ENCODE peak calls at places on chromosome 3, in ten cellular contexts. V is lower lobe of right lung, E is uterus, A is IMR-90, P is ovary, L is kidney, Q is psoas muscle, Z is right atrium auricular region, R is transverse colon, D is K562. S is an unnamed sample.
A peak's percentile ranks its signal among the peaks of the same experiment; 100 is the strongest.

GRCh38 chr3:74651885-74652284 is 37.4 kb upstream of the CNTN3 start:
- DNase-seq in D (no peak), Q (no peak), L (no peak), E (no peak), V (no peak), Z (no peak), P (no peak), A (no peak), R (no peak), S (no peak)

GRCh38 chr3:65412591-65412990 is 626.1 kb downstream of the MAGI1 start:
- DNase-seq in P (no peak), L (no peak), Q (peak; percentile 25), V (no peak), R (peak; percentile 87), E (peak; percentile 39), D (no peak), Z (no peak), A (no peak), S (peak; percentile 62)

GRCh38 chr3:78221300-78221699 is 1181.4 kb downstream of the ROBO2 start:
- DNase-seq in D (no peak), Q (no peak), R (no peak), P (no peak), Z (no peak), A (no peak), E (no peak), L (no peak), V (no peak), S (no peak)

GRCh38 chr3:142652826-142653292 is 56.7 kb downstream of the PLS1 start:
- DNase-seq in Q (no peak), A (no peak), L (no peak), E (no peak), Z (no peak), P (no peak), D (peak; percentile 23), R (no peak), V (no peak), S (no peak)

GRCh38 chr3:248841-249520 is 52.4 kb downstream of the CHL1 start:
- DNase-seq in L (no peak), D (no peak), P (no peak), A (no peak), Z (no peak), V (no peak), R (no peak), E (no peak), Q (no peak), S (no peak)

GRCh38 chr3:43629741-43630140 is 7.9 kb upstream of the ANO10 start:
- DNase-seq in P (no peak), E (no peak), D (no peak), R (no peak), V (no peak), Z (no peak), L (no peak), A (peak; percentile 67), Q (no peak), S (no peak)

GRCh38 chr3:127820871-127821853 is 1.2 kb downstream of the MGLL start:
- DNase-seq in Q (peak; percentile 38), E (no peak), V (peak; percentile 70), D (peak; percentile 23), A (peak; percentile 56), L (no peak), P (no peak), Z (no peak), R (peak; percentile 80), S (no peak)

GRCh38 chr3:27521179-27521871 is 37.1 kb upstream of the SLC4A7 start:
- DNase-seq in D (no peak), L (no peak), A (peak; percentile 95), V (no peak), Z (peak; percentile 65), E (no peak), R (no peak), P (no peak), Q (no peak), S (peak; percentile 11)

GRCh38 chr3:127254730-127255129 is 33.1 kb downstream of the PRR20G start:
- DNase-seq in L (no peak), Q (no peak), D (peak; percentile 19), A (no peak), V (no peak), Z (peak; percentile 40), E (no peak), P (no peak), R (no peak), S (peak; percentile 30)

GRCh38 chr3:37295925-37296324 is 121.5 kb upstream of the LRRFIP2 start:
- DNase-seq in R (no peak), Z (no peak), Q (no peak), P (no peak), D (no peak), V (no peak), L (no peak), A (peak; percentile 46), E (no peak), S (no peak)

DNA sequence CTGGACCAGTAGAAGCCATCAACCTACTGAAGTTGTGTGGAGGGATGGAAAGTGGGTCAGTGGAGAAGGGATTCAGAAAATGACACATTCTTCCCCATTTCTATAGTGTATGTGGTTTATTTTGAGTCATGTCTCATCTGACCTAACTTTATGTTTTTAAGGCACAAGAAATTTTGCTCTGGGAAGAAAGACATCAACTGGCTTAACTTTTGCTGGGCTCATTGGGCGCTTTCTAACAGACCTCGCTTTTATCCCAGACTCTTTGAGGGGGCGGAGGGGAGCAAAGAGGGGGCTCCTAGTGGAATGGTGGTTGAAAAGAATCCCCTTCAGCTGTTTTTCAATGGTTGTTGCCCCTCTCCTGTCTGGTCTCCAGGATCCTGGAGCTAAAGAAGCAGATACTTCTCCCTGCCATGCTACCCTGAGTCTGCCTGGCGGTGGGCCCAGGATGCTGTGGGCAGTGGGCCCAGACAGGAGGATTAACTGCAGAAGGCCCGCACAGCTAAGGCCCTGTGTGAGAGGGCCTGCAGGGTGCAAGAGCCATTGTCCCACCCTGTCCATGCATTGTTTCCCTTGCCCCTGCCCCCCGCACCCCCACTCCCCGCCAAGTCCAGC is 14.5 kb downstream of the CSRNP1 start:
- DNase-seq in D (no peak), Z (no peak), R (peak; percentile 42), V (no peak), Q (peak; percentile 71), A (peak; percentile 47), P (peak; percentile 54), L (no peak), E (no peak), S (no peak)
- H3K36me3 ChIP-seq in D (peaks cover 40% of the 10 kb centered on the region), Z (peaks cover 28% of the 10 kb centered on the region), R (no peaks in the 10 kb centered on the region), V (peaks cover 60% of the 10 kb centered on the region), Q (peaks cover 41% of the 10 kb centered on the region), A (peaks cover 29% of the 10 kb centered on the region), P (no peaks in the 10 kb centered on the region), L (peaks cover 12% of the 10 kb centered on the region), E (no peaks in the 10 kb centered on the region), S (peaks cover 13% of the 10 kb centered on the region)

GRCh38 chr3:106862067-106862466 is 515.2 kb upstream of the CCDC54 start:
- DNase-seq in A (peak; percentile 70), P (no peak), Q (no peak), D (no peak), L (no peak), E (no peak), Z (no peak), V (no peak), R (no peak), S (no peak)
- TF ChIP-seq CTCF in A (peak; percentile 55), P (no peak), Q (no peak), D (no peak), L (no peak), E (no peak), Z (no peak), V (no peak), R (no peak), S (peak; percentile 21)

GRCh38 chr3:39102504-39103323 is 4.7 kb downstream of the GORASP1 start:
- DNase-seq in A (no peak), D (no peak), V (no peak), Z (no peak), Q (no peak), L (no peak), P (no peak), E (no peak), R (no peak), S (no peak)

GRCh38 chr3:39104961-39105686 is 2.3 kb downstream of the GORASP1 start:
- DNase-seq in D (no peak), A (no peak), Q (no peak), V (no peak), L (no peak), R (no peak), Z (no peak), E (no peak), P (no peak), S (no peak)

GRCh38 chr3:39103324-39103693 is 4.1 kb downstream of the GORASP1 start:
- DNase-seq in Q (no peak), V (no peak), L (no peak), R (no peak), Z (no peak), D (no peak), A (no peak), E (no peak), P (no peak), S (no peak)

GRCh38 chr3:39105687-39106063 is 1.8 kb downstream of the GORASP1 start:
- DNase-seq in Q (no peak), E (no peak), L (no peak), Z (no peak), V (no peak), A (no peak), P (no peak), D (no peak), R (no peak), S (no peak)

DNA sequence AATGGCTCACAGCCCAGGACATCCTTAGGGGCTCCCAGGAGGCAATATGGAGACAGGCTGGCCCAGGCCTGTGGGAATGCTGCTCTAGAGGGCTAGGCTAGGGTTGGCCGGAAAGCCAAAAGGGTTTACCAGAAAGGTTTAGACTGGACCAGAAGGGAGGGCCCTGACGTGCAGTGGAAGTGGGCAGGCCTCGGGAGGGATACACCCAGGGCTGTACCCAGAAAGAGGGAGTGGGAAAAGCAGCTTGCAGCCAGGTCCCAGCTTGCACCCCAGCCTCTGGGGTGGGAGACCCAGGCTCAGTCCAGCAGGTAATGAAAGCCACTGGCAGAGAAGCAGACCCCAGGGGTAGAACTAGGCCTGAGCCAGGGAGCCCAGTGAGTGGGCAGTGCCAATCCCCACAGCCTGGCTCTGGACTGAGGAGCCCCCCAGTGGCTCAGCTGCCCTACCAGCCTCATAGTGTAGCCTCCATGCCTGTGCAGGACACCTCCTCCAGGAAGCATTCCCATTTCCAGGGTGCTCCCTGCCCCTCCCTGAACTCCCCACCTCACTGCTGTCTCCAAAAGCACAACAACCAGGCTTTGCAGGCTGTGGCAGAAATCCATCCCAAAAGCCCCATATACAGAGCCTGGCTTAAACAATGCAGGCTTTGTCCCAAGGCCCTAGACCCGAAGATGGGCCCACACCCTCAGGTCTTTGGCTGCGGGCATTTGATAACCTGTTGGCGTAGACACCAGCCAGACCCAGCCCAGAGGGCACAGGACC is 3.5 kb downstream of the GORASP1 start:
- DNase-seq in R (no peak), L (no peak), D (no peak), A (no peak), P (no peak), E (no peak), Q (no peak), V (no peak), Z (no peak), S (no peak)
- H3K4me1 ChIP-seq in R (peaks cover 25% of the 10 kb centered on the region), L (peaks cover 30% of the 10 kb centered on the region), D (peaks cover 45% of the 10 kb centered on the region), A (peaks cover 4% of the 10 kb centered on the region), P (peaks cover 4% of the 10 kb centered on the region), E (no peaks in the 10 kb centered on the region), Q (peaks cover 34% of the 10 kb centered on the region), V (peaks cover 52% of the 10 kb centered on the region), Z (peaks cover 58% of the 10 kb centered on the region), S (no peaks in the 10 kb centered on the region)

DNA sequence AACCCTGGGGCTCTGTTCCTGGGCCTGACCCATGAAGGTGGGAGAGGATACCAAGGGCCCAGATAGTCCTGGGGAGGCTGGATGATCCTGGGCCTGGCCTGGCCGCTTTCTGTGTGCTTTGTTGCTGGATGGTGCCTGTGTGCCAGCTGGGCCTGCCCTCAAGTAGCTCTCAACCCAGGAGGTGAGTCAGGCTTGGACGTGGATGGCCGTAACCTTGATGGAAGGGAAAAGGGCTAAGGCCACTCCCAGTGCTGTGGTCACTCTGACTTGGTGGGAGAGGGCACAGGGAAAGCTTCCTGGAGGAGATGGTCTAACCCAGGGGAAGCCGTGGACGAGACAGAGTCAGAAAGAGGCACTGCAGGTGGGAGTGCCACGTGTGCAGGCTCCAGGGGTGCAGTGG is 9.4 kb downstream of the TMEM43 start:
- DNase-seq in D (no peak), Z (no peak), Q (no peak), P (no peak), V (no peak), L (no peak), A (no peak), E (no peak), R (no peak), S (no peak)
- H3K36me3 ChIP-seq in D (peaks cover 84% of the 10 kb centered on the region), Z (peaks cover 95% of the 10 kb centered on the region), Q (peaks cover 98% of the 10 kb centered on the region), P (no peaks in the 10 kb centered on the region), V (peaks cover 100% of the 10 kb centered on the region), L (peaks cover 37% of the 10 kb centered on the region), A (peaks cover 85% of the 10 kb centered on the region), E (no peaks in the 10 kb centered on the region), R (no peaks in the 10 kb centered on the region), S (peaks cover 10% of the 10 kb centered on the region)

S was measured in BE2C.